ENCODE peak calls at places on chromosomes 4 and X, in seven cellular contexts. T is omental fat pad; Z is NT2/D1; X is left colon; E is nephron progenitor cell; P is hippocampal formation; W is CD8-positive, alpha-beta T cell. V is an unnamed sample.

GRCh38 chr4:123232439-123232838 is 164.2 kb upstream of the SPRY1 start:
- DNase-seq in T (no peak), Z (no peak), X (no peak), E (no peak), P (no peak), W (no peak), V (no peak)

GRCh38 chr4:55355555-55355954 is 9.5 kb downstream of the SRD5A3 start:
- DNase-seq in T (no peak), Z (no peak), X (no peak), E (no peak), P (no peak), W (no peak), V (no peak)

GRCh38 chrX:7444967-7445366 is 297.0 kb upstream of the PUDP start:
- DNase-seq in T (no peak), Z (no peak), X (no peak), E (no peak), P (no peak), W (no peak), V (no peak)

GRCh38 chrX:14697453-14697852 is 168.1 kb downstream of the GLRA2 start:
- DNase-seq in T (no peak), Z (peak), X (no peak), E (peak), P (no peak), W (no peak), V (no peak)

GRCh38 chrX:111869639-111870034 is 6.3 kb upstream of the TRPC5OS start:
- DNase-seq in T (no peak), Z (peak), X (no peak), E (peak), P (peak), W (no peak), V (no peak)

GRCh38 chr4:127304356-127304755 is 328.4 kb upstream of the INTU start:
- DNase-seq in T (no peak), Z (no peak), X (no peak), E (no peak), P (no peak), W (no peak), V (no peak)

GRCh38 chr4:95522682-95523410 is 25.9 kb downstream of the UNC5C start:
- DNase-seq in T (no peak), Z (no peak), X (no peak), E (no peak), P (no peak), W (no peak), V (no peak)

GRCh38 chrX:129996120-129996519 is 13.7 kb downstream of the BCORL1 start:
- DNase-seq in T (no peak), Z (no peak), X (no peak), E (no peak), P (no peak), W (no peak), V (no peak)

GRCh38 chr4:6472008-6472386 is 417 bp downstream of the PPP2R2C start:
- DNase-seq in T (peak), Z (no peak), X (no peak), E (no peak), P (no peak), W (no peak), V (no peak)

GRCh38 chr4:128847074-128847724 is 37.7 kb downstream of the JADE1 start:
- DNase-seq in T (no peak), Z (no peak), X (no peak), E (no peak), P (no peak), W (no peak), V (no peak)

GRCh38 chr4:2330119-2331042 is 68.5 kb upstream of the MXD4 start:
- DNase-seq in T (no peak), Z (no peak), X (no peak), E (no peak), P (no peak), W (no peak), V (no peak)

GRCh38 chr4:1381944-1382541 is 24.2 kb downstream of the NKX1-1 start:
- DNase-seq in T (no peak), Z (no peak), X (no peak), E (peak), P (no peak), W (no peak), V (no peak)

GRCh38 chr4:24472514-24473308 is 111.6 kb downstream of the DHX15 start:
- DNase-seq in T (no peak), Z (no peak), X (peak), E (peak), P (peak), W (peak), V (peak)

GRCh38 chrX:68186552-68187262 is 246.6 kb downstream of the OPHN1 start:
- DNase-seq in T (no peak), Z (no peak), X (no peak), E (no peak), P (no peak), W (no peak), V (no peak)

GRCh38 chr4:14345356-14345775 is 656.9 kb upstream of the CPEB2 start:
- DNase-seq in T (no peak), Z (no peak), X (no peak), E (no peak), P (no peak), W (no peak), V (no peak)

V was measured in effector memory CD4-positive, alpha-beta T cell.